ENCODE peak calls at places on chromosomes 3 and 15, in ten cellular contexts. W is HepG2, V is mammary epithelial cell, H is neuronal stem cell, U is fibroblast of lung, S is MM.1S, N is SK-N-MC, Z is GM23248, C is H9, I is Karpas-422. M is an unnamed sample.

GRCh38 chr3:63972196-63972595 is 51.1 kb downstream of the PSMD6 start:
- DNase-seq in W (no peak), V (no peak), H (no peak), U (peak; percentile 71), S (no peak), N (no peak), Z (peak; percentile 75), C (no peak), I (no peak), M (no peak)

GRCh38 chr3:80035021-80035420 is 267.2 kb upstream of the ROBO1 start:
- DNase-seq in W (no peak), V (no peak), H (no peak), U (no peak), S (no peak), N (no peak), Z (no peak), C (no peak), I (no peak), M (no peak)

GRCh38 chr3:127679534-127680145 is 6.9 kb downstream of the ABTB1 start:
- DNase-seq in W (no peak), V (no peak), H (no peak), U (no peak), S (no peak), N (no peak), Z (no peak), C (peak; percentile 63), I (no peak), M (no peak)

GRCh38 chr15:62880278-62880677 is 162.3 kb upstream of the TPM1 start:
- DNase-seq in W (no peak), V (no peak), H (no peak), U (peak; percentile 72), S (peak; percentile 18), N (no peak), Z (peak; percentile 21), C (no peak), I (no peak), M (no peak)

GRCh38 chr3:11155341-11156025 is 1.2 kb downstream of the HRH1 start:
- DNase-seq in W (peak; percentile 24), V (peak; percentile 73), H (peak; percentile 52), U (peak; percentile 84), S (no peak), N (no peak), Z (peak; percentile 94), C (peak; percentile 87), I (peak; percentile 65), M (peak; percentile 73)

GRCh38 chr15:81981888-81982287 is 63.9 kb downstream of the MEX3B start:
- DNase-seq in W (no peak), V (no peak), H (no peak), U (peak; percentile 22), S (no peak), N (no peak), Z (no peak), C (no peak), I (no peak), M (no peak)

GRCh38 chr3:147394168-147394941 is 12.0 kb downstream of the ZIC4 start:
- DNase-seq in W (no peak), V (no peak), H (no peak), U (no peak), S (no peak), N (no peak), Z (peak; percentile 78), C (no peak), I (no peak), M (no peak)

GRCh38 chr15:29822685-29823459 is 604 bp upstream of the TJP1 start:
- DNase-seq in W (peak; percentile 66), V (peak; percentile 59), H (no peak), U (peak; percentile 73), S (peak; percentile 13), N (no peak), Z (peak; percentile 98), C (no peak), I (no peak), M (peak; percentile 77)

GRCh38 chr15:91261345-91261744 is 161.3 kb downstream of the SV2B start:
- DNase-seq in W (no peak), V (no peak), H (no peak), U (no peak), S (no peak), N (no peak), Z (no peak), C (no peak), I (no peak), M (no peak)

GRCh38 chr3:8983591-8983990 is 20.3 kb upstream of the RAD18 start:
- DNase-seq in W (no peak), V (no peak), H (no peak), U (no peak), S (no peak), N (no peak), Z (no peak), C (no peak), I (no peak), M (no peak)

GRCh38 chr3:188262913-188263683 is 109.1 kb downstream of the LPP start:
- DNase-seq in W (peak; percentile 27), V (no peak), H (no peak), U (peak; percentile 78), S (no peak), N (no peak), Z (peak; percentile 84), C (no peak), I (no peak), M (no peak)
- H3K9ac ChIP-seq in W (no peak overlapping the region), V (no peak overlapping the region), H (no peak overlapping the region), U (no peak overlapping the region), S (no peak overlapping the region), N (no peak overlapping the region), Z (peak overlapping the region; percentile 39), C (no peak overlapping the region), I (no peak overlapping the region), M (no peak overlapping the region)

GRCh38 chr15:72182673-72183072 is 14.9 kb downstream of the GRAMD2A start:
- DNase-seq in W (peak; percentile 86), V (peak; percentile 65), H (no peak), U (peak; percentile 32), S (no peak), N (peak; percentile 45), Z (no peak), C (no peak), I (no peak), M (no peak)

GRCh38 chr15:72182244-72182643 is 15.3 kb downstream of the GRAMD2A start:
- DNase-seq in W (no peak), V (no peak), H (no peak), U (no peak), S (no peak), N (no peak), Z (no peak), C (no peak), I (no peak), M (no peak)

GRCh38 chr15:72184165-72184811 is 13.3 kb downstream of the GRAMD2A start:
- DNase-seq in W (peak; percentile 40), V (no peak), H (peak; percentile 37), U (no peak), S (no peak), N (no peak), Z (peak; percentile 78), C (peak; percentile 74), I (no peak), M (no peak)

GRCh38 chr15:72180771-72181324 is 16.7 kb downstream of the GRAMD2A start:
- DNase-seq in W (no peak), V (no peak), H (no peak), U (no peak), S (no peak), N (no peak), Z (no peak), C (no peak), I (no peak), M (no peak)

GRCh38 chr15:72183781-72184164 is 13.8 kb downstream of the GRAMD2A start:
- DNase-seq in W (no peak), V (no peak), H (no peak), U (no peak), S (no peak), N (no peak), Z (no peak), C (no peak), I (no peak), M (no peak)
- H3K9ac ChIP-seq in W (peak overlapping the region; percentile 9), V (no peak overlapping the region), H (peak overlapping the region; percentile 53), U (no peak overlapping the region), S (no peak overlapping the region), N (no peak overlapping the region), Z (peak overlapping the region; percentile 23), C (no peak overlapping the region), I (no peak overlapping the region), M (no peak overlapping the region)

DNA sequence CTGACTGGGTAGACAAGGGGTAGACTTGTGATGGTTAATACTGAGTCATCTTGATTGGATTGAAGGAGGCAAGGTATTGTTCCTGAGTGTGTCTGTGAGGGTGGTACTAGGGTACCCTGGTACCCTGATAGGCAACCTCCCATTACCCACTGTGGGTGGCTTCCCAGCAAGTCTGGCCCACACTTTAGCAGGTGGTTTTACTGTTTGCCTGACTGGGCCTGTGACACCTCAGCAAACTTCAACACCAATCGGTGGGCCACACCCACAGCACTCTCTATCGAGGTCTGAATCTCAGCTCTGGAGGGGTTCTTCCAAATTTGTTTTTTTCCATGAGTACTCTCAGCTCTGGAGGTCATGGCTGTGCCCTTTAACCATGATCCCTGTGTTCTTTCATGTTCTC is 24.6 kb upstream of the SH3GL3 start:
- DNase-seq in W (no peak), V (no peak), H (no peak), U (no peak), S (no peak), N (no peak), Z (no peak), C (no peak), I (no peak), M (no peak)
- H3K9ac ChIP-seq in W (no peak overlapping the region), V (no peak overlapping the region), H (no peak overlapping the region), U (no peak overlapping the region), S (no peak overlapping the region), N (no peak overlapping the region), Z (no peak overlapping the region), C (no peak overlapping the region), I (no peak overlapping the region), M (no peak overlapping the region)

GRCh38 chr3:59482001-59482400 is 432.2 kb upstream of the CFAP20DC start:
- DNase-seq in W (no peak), V (peak; percentile 79), H (no peak), U (no peak), S (no peak), N (no peak), Z (no peak), C (no peak), I (no peak), M (no peak)

GRCh38 chr3:59483191-59483590 is 433.4 kb upstream of the CFAP20DC start:
- DNase-seq in W (no peak), V (no peak), H (no peak), U (no peak), S (no peak), N (no peak), Z (no peak), C (no peak), I (no peak), M (no peak)

GRCh38 chr3:59482684-59483083 is 432.9 kb upstream of the CFAP20DC start:
- DNase-seq in W (no peak), V (peak; percentile 17), H (no peak), U (no peak), S (no peak), N (no peak), Z (peak; percentile 74), C (no peak), I (no peak), M (no peak)

GRCh38 chr3:59486468-59486964 is 436.7 kb upstream of the CFAP20DC start:
- DNase-seq in W (no peak), V (no peak), H (no peak), U (no peak), S (no peak), N (no peak), Z (no peak), C (no peak), I (no peak), M (no peak)

GRCh38 chr3:59480486-59480995 is 430.7 kb upstream of the CFAP20DC start:
- DNase-seq in W (no peak), V (peak; percentile 70), H (no peak), U (peak; percentile 57), S (no peak), N (no peak), Z (peak; percentile 82), C (no peak), I (no peak), M (no peak)
- H3K9ac ChIP-seq in W (no peak overlapping the region), V (no peak overlapping the region), H (no peak overlapping the region), U (no peak overlapping the region), S (no peak overlapping the region), N (no peak overlapping the region), Z (peak overlapping the region; percentile 51), C (no peak overlapping the region), I (no peak overlapping the region), M (no peak overlapping the region)

M was measured in colonic mucosa.